ENCODE peak calls at places on chromosomes 3 and 15, in seven cellular contexts. One of them, this sample, is unnamed.

GRCh38 chr15:101056366-101057334 is 137.5 kb downstream of the LRRK1 start:
- DNase-seq in neural progenitor cell: no peak
- DNase-seq in left lobe of liver: peak
- DNase-seq in left cardiac atrium: no peak
- DNase-seq in SW 1271: no peak
- DNase-seq in GM13977: no peak
- DNase-seq in SK-N-SH: peak
- DNase-seq in this sample: no peak

GRCh38 chr3:133393204-133393603 is 6.7 kb upstream of the BFSP2 start:
- DNase-seq in SK-N-SH: no peak
- DNase-seq in neural progenitor cell: no peak
- DNase-seq in left lobe of liver: no peak
- DNase-seq in left cardiac atrium: no peak
- DNase-seq in SW 1271: no peak
- DNase-seq in GM13977: no peak
- DNase-seq in this sample: no peak

GRCh38 chr3:102512734-102513518 is 78.1 kb downstream of the ZPLD1 start:
- DNase-seq in SW 1271: no peak
- DNase-seq in neural progenitor cell: no peak
- DNase-seq in left cardiac atrium: no peak
- DNase-seq in GM13977: no peak
- DNase-seq in SK-N-SH: no peak
- DNase-seq in left lobe of liver: no peak
- DNase-seq in this sample: no peak

GRCh38 chr3:160931474-160931873 is 173.7 kb downstream of the B3GALNT1 start:
- DNase-seq in neural progenitor cell: no peak
- DNase-seq in left lobe of liver: no peak
- DNase-seq in left cardiac atrium: no peak
- DNase-seq in SK-N-SH: peak
- DNase-seq in GM13977: no peak
- DNase-seq in SW 1271: no peak
- DNase-seq in this sample: no peak

GRCh38 chr15:71800835-71801745 is 9.3 kb upstream of the NR2E3 start:
- DNase-seq in SW 1271: no peak
- DNase-seq in neural progenitor cell: peak
- DNase-seq in GM13977: peak
- DNase-seq in SK-N-SH: peak
- DNase-seq in left cardiac atrium: no peak
- DNase-seq in left lobe of liver: no peak
- DNase-seq in this sample: peak

GRCh38 chr3:13235897-13236296 is 162.7 kb upstream of the IQSEC1 start:
- DNase-seq in left cardiac atrium: no peak
- DNase-seq in SK-N-SH: peak
- DNase-seq in SW 1271: no peak
- DNase-seq in GM13977: no peak
- DNase-seq in neural progenitor cell: no peak
- DNase-seq in left lobe of liver: no peak
- DNase-seq in this sample: no peak

GRCh38 chr15:66170042-66170441 is 83.5 kb downstream of the MEGF11 start:
- DNase-seq in SK-N-SH: no peak
- DNase-seq in left lobe of liver: no peak
- DNase-seq in GM13977: no peak
- DNase-seq in left cardiac atrium: no peak
- DNase-seq in SW 1271: no peak
- DNase-seq in neural progenitor cell: no peak
- DNase-seq in this sample: no peak

GRCh38 chr15:58179741-58180381 is 41.7 kb downstream of the AQP9 start:
- DNase-seq in neural progenitor cell: no peak
- DNase-seq in SW 1271: no peak
- DNase-seq in left lobe of liver: no peak
- DNase-seq in left cardiac atrium: no peak
- DNase-seq in GM13977: no peak
- DNase-seq in SK-N-SH: no peak
- DNase-seq in this sample: no peak

GRCh38 chr3:4686619-4687018 is 193.5 kb downstream of the ITPR1 start:
- DNase-seq in SK-N-SH: no peak
- DNase-seq in left lobe of liver: no peak
- DNase-seq in GM13977: no peak
- DNase-seq in SW 1271: no peak
- DNase-seq in neural progenitor cell: no peak
- DNase-seq in left cardiac atrium: no peak
- DNase-seq in this sample: no peak

GRCh38 chr15:48695835-48696573 is 50.5 kb upstream of the FBN1 start:
- DNase-seq in neural progenitor cell: no peak
- DNase-seq in left lobe of liver: no peak
- DNase-seq in left cardiac atrium: no peak
- DNase-seq in GM13977: no peak
- DNase-seq in SK-N-SH: no peak
- DNase-seq in SW 1271: no peak
- DNase-seq in this sample: no peak

GRCh38 chr3:38031022-38031994 is 1.9 kb upstream of the PLCD1 start:
- DNase-seq in SK-N-SH: no peak
- DNase-seq in neural progenitor cell: no peak
- DNase-seq in left lobe of liver: no peak
- DNase-seq in left cardiac atrium: peak
- DNase-seq in SW 1271: peak
- DNase-seq in GM13977: no peak
- DNase-seq in this sample: peak

This sample was measured in prostate gland.